ENCODE peak calls at places on chromosomes 4 and X, in four cellular contexts. A, H, W and O are unnamed samples.

GRCh38 chr4:153643406-153644016 is 40.6 kb upstream of the TLR2 start:
- DNase-seq in A (no peak), H (no peak), W (peak; percentile 39), O (peak; percentile 77)

GRCh38 chr4:163846008-163846407 is 351.5 kb downstream of the TMA16 start:
- DNase-seq in A (no peak), H (no peak), W (no peak), O (no peak)

GRCh38 chr4:124727331-124727730 is 14.8 kb upstream of the ANKRD50 start:
- DNase-seq in A (no peak), H (no peak), W (no peak), O (no peak)

GRCh38 chr4:64272432-64272831 is 136.8 kb downstream of the TECRL start:
- DNase-seq in A (no peak), H (no peak), W (no peak), O (no peak)

GRCh38 chr4:184644553-184645307 is 4.5 kb downstream of the CASP3 start:
- DNase-seq in A (no peak), H (no peak), W (peak; percentile 22), O (no peak)

GRCh38 chrX:151899622-151900021 is 13.1 kb upstream of the MAGEA4 start:
- DNase-seq in A (no peak), H (no peak), W (no peak), O (no peak)

GRCh38 chr4:138562544-138562961 is 320.4 kb upstream of the SLC7A11 start:
- DNase-seq in A (no peak), H (no peak), W (no peak), O (no peak)

GRCh38 chrX:131792789-131793462 is 230.2 kb upstream of the STK26 start:
- DNase-seq in A (no peak), H (peak; percentile 82), W (no peak), O (no peak)

GRCh38 chrX:138858438-138858837 is 146.9 kb upstream of the FGF13 start:
- DNase-seq in A (no peak), H (no peak), W (no peak), O (no peak)

GRCh38 chrX:106933538-106933961 is 13.3 kb downstream of the CLDN2 start:
- DNase-seq in A (no peak), H (no peak), W (no peak), O (peak; percentile 50)

GRCh38 chrX:26613951-26614350 is 398.0 kb downstream of the MAGEB5 start:
- DNase-seq in A (no peak), H (no peak), W (no peak), O (no peak)